ENCODE peak calls at places on chromosomes 2 and 18, in four cellular contexts. P is thoracic aorta, U is M059J, Z is omental fat pad. K is an unnamed sample.

GRCh38 chr2:235416816-235417499 is 76.9 kb upstream of the AGAP1 start:
- DNase-seq in P (no peak), U (peak; percentile 12), Z (no peak), K (peak; percentile 69)

GRCh38 chr18:59446012-59446411 is 86.9 kb upstream of the LMAN1 start:
- DNase-seq in P (no peak), U (peak; percentile 35), Z (no peak), K (peak; percentile 10)

GRCh38 chr2:184646177-184646576 is 47.8 kb downstream of the ZNF804A start:
- DNase-seq in P (no peak), U (peak; percentile 34), Z (no peak), K (peak; percentile 72)

GRCh38 chr2:96245609-96246390 is 20.0 kb downstream of the TMEM127 start:
- DNase-seq in P (no peak), U (peak; percentile 25), Z (no peak), K (peak; percentile 53)

GRCh38 chr2:43824951-43825493 is 13.6 kb downstream of the ABCG5 start:
- DNase-seq in P (no peak), U (no peak), Z (no peak), K (no peak)

GRCh38 chr2:239762742-239763269 is 262.3 kb downstream of the NDUFA10 start:
- DNase-seq in P (peak; percentile 19), U (peak; percentile 16), Z (no peak), K (no peak)

GRCh38 chr2:7517122-7517487 is 599.9 kb downstream of the RNF144A start:
- DNase-seq in P (no peak), U (no peak), Z (no peak), K (no peak)

GRCh38 chr2:238024986-238025385 is 35.8 kb upstream of the SCLY start:
- DNase-seq in P (no peak), U (peak; percentile 8), Z (no peak), K (peak; percentile 61)

GRCh38 chr2:232890896-232891601 is 21.0 kb downstream of the SNORC start:
- DNase-seq in P (no peak), U (peak; percentile 73), Z (no peak), K (peak; percentile 94)